ENCODE peak calls at places on chromosomes 5 and 9, in seven cellular contexts. A, Z, C, I, F, E and U are unnamed samples.

GRCh38 chr9:101791938-101792337 is 53.5 kb upstream of the GRIN3A start:
- DNase-seq in I (no peak), E (peak), A (no peak), F (no peak), C (peak), Z (no peak), U (no peak)

GRCh38 chr9:37952731-37953130 is 48.8 kb upstream of the SLC25A51 start:
- DNase-seq in I (no peak), E (peak), F (no peak), Z (no peak), C (no peak), A (no peak), U (no peak)

GRCh38 chr5:100430268-100430900 is 104.8 kb upstream of the FAM174A start:
- DNase-seq in A (no peak), I (no peak), Z (no peak), F (peak), E (no peak), C (peak), U (peak)

GRCh38 chr9:89461302-89461701 is 36.6 kb downstream of the SEMA4D start:
- DNase-seq in E (peak), I (no peak), C (no peak), A (no peak), Z (no peak), F (no peak), U (no peak)

GRCh38 chr5:143208365-143208641 is 195.2 kb downstream of the NR3C1 start:
- DNase-seq in E (no peak), C (no peak), I (no peak), F (no peak), Z (no peak), A (no peak), U (no peak)

GRCh38 chr9:133351908-133352634 is 4.1 kb downstream of the RPL7A start:
- DNase-seq in A (peak), E (peak), F (no peak), Z (no peak), I (no peak), C (peak), U (no peak)

GRCh38 chr9:98811051-98811650 is 3.7 kb downstream of the GALNT12 start:
- DNase-seq in Z (no peak), A (peak), C (no peak), E (peak), I (no peak), F (no peak), U (no peak)

GRCh38 chr9:91359083-91359482 is 2.6 kb downstream of the AUH start:
- DNase-seq in E (no peak), Z (no peak), I (no peak), F (no peak), A (no peak), C (no peak), U (no peak)

GRCh38 chr5:101942321-101942882 is 353.7 kb downstream of the SLCO4C1 start:
- DNase-seq in F (no peak), Z (no peak), I (no peak), A (no peak), E (no peak), C (peak), U (no peak)

GRCh38 chr9:125763373-125763772 is 16.2 kb downstream of the PBX3 start:
- DNase-seq in A (no peak), C (no peak), F (no peak), I (no peak), Z (no peak), E (peak), U (no peak)

GRCh38 chr9:37238122-37238521 is 117.7 kb downstream of the ZCCHC7 start:
- DNase-seq in E (no peak), C (no peak), I (no peak), Z (no peak), F (no peak), A (no peak), U (no peak)

GRCh38 chr9:69453746-69454145 is 128.7 kb downstream of the ENTREP1 start:
- DNase-seq in C (no peak), F (no peak), E (no peak), I (no peak), A (no peak), Z (no peak), U (no peak)

GRCh38 chr9:106799146-106799545 is 63.8 kb upstream of the ZNF462 start:
- DNase-seq in E (peak), Z (no peak), I (no peak), F (no peak), A (peak), C (no peak), U (no peak)

GRCh38 chr9:75814667-75815066 is 75.8 kb upstream of the PCSK5 start:
- DNase-seq in I (no peak), F (no peak), E (no peak), A (peak), C (no peak), Z (no peak), U (no peak)

GRCh38 chr5:19172926-19173425 is 815.0 kb downstream of the CDH18 start:
- DNase-seq in A (no peak), E (no peak), I (no peak), F (no peak), Z (no peak), C (no peak), U (no peak)

GRCh38 chr9:4048441-4048840 is 251.4 kb downstream of the GLIS3 start:
- DNase-seq in I (no peak), F (no peak), E (peak), C (no peak), A (no peak), Z (no peak), U (no peak)
- TF ChIP-seq CTCF in I (peak), F (no peak), E (peak), C (peak), A (peak), Z (no peak), U (no peak)

GRCh38 chr9:94839398-94839797 is 112.9 kb downstream of the AOPEP start:
- DNase-seq in C (no peak), Z (no peak), I (no peak), A (no peak), E (no peak), F (no peak), U (no peak)
- TF ChIP-seq CTCF in C (no peak), Z (no peak), I (no peak), A (no peak), E (no peak), F (no peak), U (no peak)

DNA sequence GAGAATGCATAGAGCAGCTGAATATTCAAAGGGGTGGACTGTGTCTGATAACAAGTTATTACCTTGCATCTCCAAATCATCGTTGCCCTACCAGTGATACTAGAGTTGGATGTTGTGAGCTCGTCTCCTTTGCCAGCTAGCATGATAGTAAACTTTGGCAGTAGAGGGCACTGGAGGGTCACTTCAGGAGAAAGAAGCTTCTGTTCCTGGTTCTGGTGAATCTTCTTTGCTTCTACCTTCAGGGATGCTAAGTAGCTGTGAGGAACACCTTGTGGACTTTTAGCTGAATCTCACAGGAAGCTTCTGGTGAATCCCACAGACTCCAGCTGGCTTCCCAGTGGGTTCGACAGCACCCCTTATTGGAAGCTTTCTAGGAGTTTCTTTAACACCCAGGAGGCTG is 626.6 kb upstream of the SGCD start:
- DNase-seq in C (no peak), F (no peak), Z (no peak), A (no peak), I (no peak), E (no peak), U (no peak)
- TF ChIP-seq CTCF in C (peak), F (no peak), Z (no peak), A (no peak), I (no peak), E (no peak), U (peak)

DNA sequence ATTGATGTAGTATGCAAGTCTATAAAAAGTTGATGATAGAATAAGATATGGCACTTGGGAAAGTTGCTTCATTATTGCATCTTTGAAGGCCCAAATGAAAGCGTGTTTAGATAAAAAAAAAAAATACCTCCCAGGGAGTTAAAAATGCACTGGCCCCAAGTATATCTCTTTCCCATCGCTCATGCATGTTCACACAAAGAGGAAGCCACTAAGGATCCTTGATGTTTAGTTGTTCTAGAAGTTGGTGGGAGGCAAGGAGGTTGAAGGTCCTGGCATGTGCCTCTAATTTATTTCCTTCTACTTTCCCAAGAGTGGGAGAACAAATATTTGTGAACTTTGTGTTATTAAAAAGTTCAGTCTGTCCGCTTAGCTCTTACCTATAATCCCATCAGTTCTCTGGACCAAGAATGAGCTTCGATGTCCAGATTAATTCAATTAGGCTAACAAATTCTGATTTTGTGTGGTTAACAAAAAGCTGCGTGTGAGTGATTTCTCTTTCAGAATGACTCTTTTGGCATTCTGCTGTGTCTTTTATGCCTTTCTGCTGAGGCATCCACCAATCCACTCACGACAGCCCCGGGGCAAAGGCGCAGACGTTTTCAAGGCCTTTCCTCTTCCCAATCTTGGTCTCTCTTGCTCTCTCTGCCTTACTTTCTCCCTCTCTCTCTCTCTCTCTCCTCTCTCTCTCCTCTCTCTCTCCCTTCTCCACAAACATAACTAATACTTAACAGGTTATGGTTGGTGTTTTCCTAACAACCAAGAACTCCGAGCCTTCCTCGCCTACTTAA is 135.1 kb upstream of the ERCC6L2 start:
- DNase-seq in I (no peak), C (no peak), A (no peak), Z (no peak), F (no peak), E (no peak), U (no peak)
- TF ChIP-seq CTCF in I (no peak), C (no peak), A (no peak), Z (no peak), F (no peak), E (no peak), U (no peak)

DNA sequence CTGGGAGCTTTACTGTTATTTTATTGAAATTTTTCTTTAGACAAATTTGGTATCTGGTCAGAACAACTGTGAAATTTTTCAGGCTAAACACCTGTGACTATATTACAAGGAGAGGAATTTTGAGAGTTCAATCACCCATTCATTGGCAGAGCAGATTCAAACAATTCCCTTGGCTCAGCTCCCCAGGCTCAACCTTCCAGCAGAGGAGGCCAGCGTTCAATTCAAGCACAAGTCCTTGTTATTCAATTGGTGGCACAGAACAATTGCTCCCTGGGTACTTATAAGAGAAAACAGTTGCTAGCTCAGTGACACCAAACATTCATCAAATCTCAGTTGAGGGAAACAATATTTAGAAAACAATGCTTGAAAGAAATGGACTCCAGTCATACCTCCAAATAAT is 83.3 kb downstream of the SUSD1 start:
- DNase-seq in E (peak), C (no peak), A (no peak), I (peak), Z (no peak), F (peak), U (no peak)
- TF ChIP-seq CTCF in E (peak), C (no peak), A (no peak), I (peak), Z (no peak), F (no peak), U (no peak)